ENCODE peak calls at places on chromosomes 7 and 10, in ten cellular contexts. C is A549, M is left lung, E is activated T-cell treated with anti-CD3 and anti-CD28 coated beads for 1 hour, W is LNCaP clone FGC, O is caudate nucleus, L is dorsolateral prefrontal cortex, F is GM23338, Y is AG08395, U is upper lobe of right lung. J is an unnamed sample.

GRCh38 chr7:158494162-158494586 is 93.4 kb downstream of the PTPRN2 start:
- DNase-seq in O (no peak), U (no peak), F (no peak), C (peak; percentile 33), E (no peak), M (no peak), L (no peak), W (peak; percentile 3), Y (no peak), J (no peak)

GRCh38 chr10:95542761-95543160 is 18.4 kb downstream of the SORBS1 start:
- DNase-seq in F (no peak), C (no peak), M (no peak), O (no peak), Y (no peak), W (no peak), E (no peak), U (no peak), L (no peak), J (no peak)

GRCh38 chr7:4738711-4739527 is 36.5 kb upstream of the AP5Z1 start:
- DNase-seq in U (no peak), W (no peak), Y (peak; percentile 78), M (no peak), L (no peak), C (peak; percentile 98), O (no peak), F (peak; percentile 59), E (no peak), J (no peak)

GRCh38 chr7:81715984-81716588 is 53.8 kb downstream of the HGF start:
- DNase-seq in C (peak; percentile 75), O (no peak), L (no peak), U (no peak), M (no peak), W (no peak), F (peak; percentile 15), Y (no peak), E (no peak), J (no peak)

GRCh38 chr10:90321132-90321816 is 536.6 kb downstream of the HTR7 start:
- DNase-seq in C (no peak), U (no peak), E (no peak), L (no peak), Y (no peak), W (no peak), M (no peak), F (no peak), O (no peak), J (no peak)

GRCh38 chr10:24603333-24603732 is 120.4 kb downstream of the ARHGAP21 start:
- DNase-seq in M (no peak), E (no peak), Y (peak; percentile 56), C (peak; percentile 19), L (no peak), U (no peak), F (no peak), W (no peak), O (no peak), J (no peak)

GRCh38 chr10:87862644-87863101 is 660 bp downstream of the KLLN start:
- DNase-seq in C (no peak), Y (no peak), L (no peak), W (no peak), U (no peak), O (no peak), E (no peak), M (no peak), F (no peak), J (no peak)

GRCh38 chr7:95688931-95689453 is 83.4 kb upstream of the DYNC1I1 start:
- DNase-seq in F (no peak), O (no peak), M (no peak), E (no peak), L (no peak), Y (no peak), C (no peak), W (no peak), U (no peak), J (no peak)

GRCh38 chr10:63670291-63670898 is 149.2 kb downstream of the REEP3 start:
- DNase-seq in M (no peak), O (peak; percentile 26), U (no peak), C (no peak), E (no peak), W (no peak), L (no peak), Y (no peak), F (peak; percentile 58), J (peak; percentile 36)

J was measured in occipital lobe.